ENCODE peak calls at places on chromosomes 16 and 17, in six cellular contexts. T is IMR-90; O is breast epithelium; P is tibial artery; I is CD4-positive, CD25-positive, alpha-beta regulatory T cell; S is mucosa of descending colon. X is an unnamed sample. For H3K9me3, the result is how much of the 10 kb centered on the place peaks cover.

GRCh38 chr16:15644306-15644961 is 1.5 kb upstream of the MARF1 start:
- DNase-seq in I (no peak), O (peak), P (no peak), S (peak), T (no peak), X (no peak)

GRCh38 chr17:66468241-66469087 is 166.1 kb downstream of the PRKCA start:
- DNase-seq in S (peak), I (no peak), O (no peak), P (peak), T (peak), X (no peak)

GRCh38 chr16:26643519-26643918 is 423.2 kb upstream of the C16orf82 start:
- DNase-seq in T (no peak), O (no peak), I (no peak), S (no peak), P (no peak), X (no peak)

GRCh38 chr17:70405492-70406220 is 236.3 kb downstream of the KCNJ2 start:
- DNase-seq in P (no peak), O (no peak), S (peak), T (peak), I (no peak), X (no peak)

GRCh38 chr17:51657224-51657623 is 396.9 kb downstream of the UTP18 start:
- DNase-seq in T (no peak), S (no peak), I (no peak), P (no peak), O (no peak), X (no peak)

GRCh38 chr16:12639044-12639443 is 164.6 kb downstream of the CPPED1 start:
- DNase-seq in S (no peak), P (no peak), I (no peak), T (peak), O (no peak), X (no peak)

GRCh38 chr16:47258874-47259461 is 115.2 kb upstream of the NETO2 start:
- DNase-seq in T (peak), P (no peak), I (peak), S (peak), O (no peak), X (no peak)

GRCh38 chr17:10033449-10033848 is 128.4 kb upstream of the RCVRN start:
- DNase-seq in S (no peak), P (no peak), O (no peak), I (no peak), T (no peak), X (no peak)

GRCh38 chr16:9134739-9135138 is 43.3 kb downstream of the HAPSTR1 start:
- DNase-seq in S (peak), T (peak), O (no peak), I (peak), P (no peak), X (peak)

GRCh38 chr17:15470536-15470935 is 3.1 kb upstream of the CDRT4 start:
- DNase-seq in O (no peak), T (no peak), P (no peak), S (no peak), I (no peak), X (no peak)

GRCh38 chr17:73307130-73307529 is 4.7 kb downstream of the CDC42EP4 start:
- DNase-seq in O (peak), I (no peak), P (no peak), S (no peak), T (no peak), X (no peak)

GRCh38 chr17:74430706-74431567 is 951 bp upstream of the GPRC5C start:
- DNase-seq in S (peak), P (peak), T (peak), O (peak), I (no peak), X (no peak)

GRCh38 chr17:58097384-58098088 is 14.3 kb downstream of the DYNLL2 start:
- DNase-seq in P (no peak), S (no peak), I (no peak), T (no peak), O (no peak), X (no peak)

GRCh38 chr17:59491353-59492090 is 73.9 kb upstream of the DHX40 start:
- DNase-seq in I (no peak), P (no peak), T (no peak), O (no peak), S (no peak), X (no peak)

GRCh38 chr17:31529841-31530251 is 138.4 kb downstream of the RAB11FIP4 start:
- DNase-seq in P (no peak), T (no peak), I (no peak), O (no peak), S (no peak), X (no peak)

GRCh38 chr16:51416921-51417320 is 265.9 kb upstream of the SALL1 start:
- DNase-seq in S (no peak), T (peak), I (no peak), P (no peak), O (no peak), X (no peak)

GRCh38 chr17:80855968-80856862 is 135.4 kb upstream of the CHMP6 start:
- DNase-seq in I (peak), T (peak), S (no peak), O (peak), P (peak), X (peak)

GRCh38 chr16:707062-707538 is 1.5 kb upstream of the FBXL16 start:
- DNase-seq in I (no peak), O (no peak), S (no peak), P (no peak), T (no peak), X (no peak)

GRCh38 chr16:1545044-1545736 is 11.7 kb downstream of the TMEM204 start:
- DNase-seq in O (no peak), S (no peak), T (no peak), I (no peak), P (no peak), X (no peak)

GRCh38 chr17:2253768-2254406 is 49.7 kb downstream of the SMG6 start:
- DNase-seq in T (no peak), O (no peak), S (no peak), P (no peak), I (peak), X (no peak)

GRCh38 chr17:54277868-54278267 is 455.1 kb downstream of the KIF2B start:
- DNase-seq in T (no peak), S (no peak), P (no peak), O (no peak), I (no peak), X (no peak)

GRCh38 chr17:19766016-19766415 is 17.9 kb upstream of the ALDH3A1 start:
- DNase-seq in P (no peak), S (no peak), T (no peak), O (no peak), I (no peak), X (no peak)

GRCh38 chr16:31706318-31706717 is 167.3 kb upstream of the ZNF267 start:
- DNase-seq in S (no peak), I (no peak), P (no peak), O (no peak), T (no peak), X (no peak)

GRCh38 chr17:76191891-76192290 is 48.4 kb downstream of the RNF157 start:
- DNase-seq in O (no peak), I (peak), P (no peak), T (no peak), S (no peak), X (no peak)

GRCh38 chr17:40561871-40562611 is 3.2 kb downstream of the CCR7 start:
- DNase-seq in I (peak), O (no peak), S (no peak), T (no peak), P (no peak), X (no peak)

GRCh38 chr17:16122697-16123434 is 92.5 kb downstream of the NCOR1 start:
- DNase-seq in S (no peak), I (no peak), T (peak), P (no peak), O (no peak), X (no peak)

GRCh38 chr16:14405611-14406537 is 224.2 kb downstream of the PARN start:
- DNase-seq in I (no peak), P (peak), O (peak), T (no peak), S (peak), X (no peak)

GRCh38 chr17:40069751-40070643 is 7.2 kb downstream of the THRA start:
- DNase-seq in S (peak), O (no peak), T (peak), P (no peak), I (peak), X (no peak)

GRCh38 chr16:81366316-81366932 is 51.7 kb downstream of the GAN start:
- DNase-seq in O (no peak), I (peak), T (peak), S (peak), P (no peak), X (no peak)

GRCh38 chr16:9109255-9109654 is 17.8 kb downstream of the HAPSTR1 start:
- DNase-seq in O (no peak), P (no peak), T (no peak), S (no peak), I (no peak), X (no peak)

GRCh38 chr17:65332375-65332774 is 195.2 kb downstream of the RGS9 start:
- DNase-seq in S (no peak), I (no peak), O (no peak), P (no peak), T (peak), X (no peak)

GRCh38 chr17:4108397-4108796 is 34.4 kb downstream of the ZZEF1 start:
- DNase-seq in S (no peak), I (no peak), T (no peak), P (no peak), O (no peak), X (no peak)

GRCh38 chr16:26627958-26628357 is 438.8 kb upstream of the C16orf82 start:
- DNase-seq in P (no peak), I (no peak), T (no peak), S (no peak), O (no peak), X (no peak)

GRCh38 chr16:10165643-10166042 is 16.6 kb downstream of the GRIN2A start:
- DNase-seq in S (no peak), I (no peak), T (no peak), P (no peak), O (no peak), X (no peak)

GRCh38 chr16:86243123-86243473 is 267.2 kb upstream of the FOXF1 start:
- DNase-seq in I (no peak), S (peak), O (no peak), P (no peak), T (no peak), X (no peak)

GRCh38 chr17:1636732-1637285 is 8.2 kb upstream of the SLC43A2 start:
- DNase-seq in O (no peak), I (no peak), S (no peak), T (no peak), P (no peak), X (no peak)

GRCh38 chr17:1274243-1274608 is 4.0 kb downstream of the BHLHA9 start:
- DNase-seq in T (no peak), O (no peak), S (no peak), I (no peak), P (no peak), X (no peak)

GRCh38 chr17:80395402-80396151 is 19.4 kb upstream of the ENDOV start:
- DNase-seq in T (no peak), S (no peak), P (peak), O (no peak), I (no peak), X (no peak)

GRCh38 chr17:9475259-9475658 is 100.4 kb downstream of the STX8 start:
- DNase-seq in P (no peak), O (no peak), T (no peak), I (no peak), S (no peak), X (no peak)

DNA sequence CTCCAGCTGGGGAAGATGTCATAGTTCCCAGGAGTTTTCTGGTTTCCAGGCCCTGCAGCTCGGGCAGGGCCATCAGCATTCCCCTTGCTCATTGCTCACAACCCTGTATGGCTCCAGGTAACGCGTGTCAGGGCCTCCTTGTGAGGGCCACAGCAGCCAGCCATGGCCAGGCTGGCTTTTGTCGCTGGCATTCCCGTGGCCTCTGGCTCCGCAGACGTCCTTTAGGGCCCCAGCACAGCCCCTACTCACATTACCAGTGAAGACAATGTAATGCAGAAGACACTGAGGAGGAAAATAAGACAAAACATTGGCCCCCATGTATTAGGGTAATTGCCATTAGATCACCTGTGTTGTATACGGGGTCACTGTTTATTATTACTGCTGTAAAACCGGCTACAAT is 1799.0 kb downstream of the TP53TG3F start:
- DNase-seq in P (no peak), I (no peak), T (no peak), S (no peak), O (no peak), X (no peak)
- H3K9me3 ChIP-seq in P (under half), I (under half), T (under half), S (half or more), O (under half), X (under half)

GRCh38 chr16:3289998-3290673 is 6.8 kb downstream of the ZNF263 start:
- DNase-seq in O (no peak), S (no peak), P (no peak), T (no peak), I (no peak), X (no peak)
- H3K9me3 ChIP-seq in O (half or more), S (half or more), P (half or more), T (half or more), I (half or more), X (under half)

GRCh38 chr16:35797811-35798210 is 2338.4 kb downstream of the TP53TG3F start:
- DNase-seq in O (no peak), T (no peak), S (no peak), P (no peak), I (no peak), X (no peak)

GRCh38 chr16:35788381-35788780 is 2329.0 kb downstream of the TP53TG3F start:
- DNase-seq in S (no peak), P (no peak), I (no peak), T (no peak), O (no peak), X (no peak)

GRCh38 chr16:35795361-35796029 is 2336.1 kb downstream of the TP53TG3F start:
- DNase-seq in S (no peak), O (no peak), T (no peak), I (no peak), P (no peak), X (no peak)

DNA sequence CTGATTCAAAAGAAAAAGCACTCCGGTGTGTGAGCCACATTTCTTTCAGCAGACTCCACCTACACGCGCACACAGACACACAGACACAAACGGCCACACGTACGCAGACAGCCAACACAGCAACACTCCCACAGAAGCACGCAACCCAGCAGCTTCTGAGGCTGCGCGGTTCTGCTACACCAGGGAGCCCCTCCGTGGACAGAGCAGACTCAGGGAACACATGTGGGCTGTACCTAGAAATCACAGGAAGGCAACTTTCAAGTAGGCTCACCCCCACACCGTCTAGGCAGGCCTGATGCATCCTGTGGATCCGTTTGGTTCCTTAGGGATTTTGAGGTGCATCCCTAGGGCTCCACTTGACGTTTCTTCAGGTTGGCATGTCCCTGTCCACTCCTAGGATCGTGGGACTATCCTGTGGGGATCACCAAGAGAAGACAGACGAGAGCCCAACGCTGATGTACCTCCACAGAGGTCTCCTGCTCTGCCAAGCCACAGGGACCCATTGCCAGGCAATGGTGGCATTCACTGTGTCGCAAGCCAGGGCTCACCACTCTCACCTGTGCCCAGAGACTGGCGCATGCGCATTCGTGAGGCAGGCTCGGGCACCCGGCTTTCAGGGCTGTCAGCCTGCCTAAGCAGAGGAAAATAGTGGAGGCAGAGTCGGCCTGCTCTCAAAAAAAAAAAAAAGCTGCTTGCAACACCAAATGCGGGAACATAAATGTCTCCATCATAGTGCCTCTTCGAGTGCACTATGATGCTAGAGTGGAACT is 2333.3 kb downstream of the TP53TG3F start:
- DNase-seq in O (no peak), T (no peak), S (no peak), P (no peak), I (no peak), X (no peak)
- H3K9me3 ChIP-seq in O (under half), T (under half), S (half or more), P (under half), I (half or more), X (under half)

DNA sequence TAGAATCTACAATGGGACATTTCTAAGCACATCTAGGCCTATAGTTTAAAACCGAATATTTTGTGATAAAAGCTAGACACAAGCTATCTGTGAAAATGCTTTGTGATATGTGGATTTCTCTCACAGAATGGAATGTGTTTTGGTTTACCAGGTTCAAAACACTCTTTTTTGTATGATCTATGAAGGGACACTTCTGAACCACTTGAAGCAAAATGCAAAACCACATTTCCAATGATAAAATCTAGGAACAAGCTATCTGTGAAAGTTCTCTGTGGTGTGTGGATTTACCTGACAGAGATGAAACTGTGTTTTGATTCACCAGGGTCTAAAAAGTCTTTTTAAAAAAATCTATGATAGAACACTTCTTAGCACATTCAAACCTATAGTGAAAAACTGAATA is 2192.4 kb downstream of the TP53TG3F start:
- DNase-seq in S (no peak), P (no peak), I (no peak), O (no peak), T (no peak), X (no peak)
- H3K9me3 ChIP-seq in S (half or more), P (under half), I (under half), O (under half), T (under half), X (under half)

GRCh38 chr16:35405547-35405946 is 1946.1 kb downstream of the TP53TG3F start:
- DNase-seq in S (no peak), O (no peak), T (no peak), I (no peak), P (no peak), X (no peak)

GRCh38 chr16:35414139-35414538 is 1954.7 kb downstream of the TP53TG3F start:
- DNase-seq in O (no peak), T (no peak), P (no peak), S (no peak), I (no peak), X (no peak)

GRCh38 chr16:35410438-35410837 is 1951.0 kb downstream of the TP53TG3F start:
- DNase-seq in S (no peak), O (no peak), T (no peak), I (no peak), P (no peak), X (no peak)

GRCh38 chr16:35411156-35411555 is 1951.7 kb downstream of the TP53TG3F start:
- DNase-seq in S (no peak), O (no peak), P (no peak), T (no peak), I (no peak), X (no peak)

DNA sequence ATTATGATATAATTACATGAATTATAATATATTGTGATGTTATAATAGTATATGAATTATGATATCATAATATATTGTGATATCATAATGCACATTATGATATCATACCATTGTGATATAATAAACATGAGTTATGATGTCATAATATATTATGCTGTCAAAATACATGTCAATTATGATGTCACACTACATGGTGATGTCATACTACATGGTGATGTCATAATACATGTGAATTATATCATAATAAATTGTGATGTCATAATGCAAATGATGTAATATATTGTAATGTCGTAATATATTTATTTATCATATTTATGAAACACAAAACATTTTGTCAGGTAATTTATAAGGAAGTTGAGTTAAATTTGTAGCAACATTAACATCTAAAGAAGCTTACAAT is 1950.1 kb downstream of the TP53TG3F start:
- DNase-seq in P (no peak), T (no peak), S (no peak), O (no peak), I (no peak), X (no peak)
- H3K9me3 ChIP-seq in P (under half), T (under half), S (half or more), O (under half), I (under half), X (under half)

X was measured in T-helper 17 cell.